ENCODE peak calls at places on chromosome 7, in nine cellular contexts. I is WTC11; M is amygdala; L is MM.1S; H is AG04450; P is activated CD4-positive, alpha-beta T cell treated with anti-CD3 and anti-CD28 coated beads for 24 hours; S is ELF-1; U is C1 segment of cervical spinal cord; A is left colon. V is an unnamed sample.

GRCh38 chr7:146736446-146737190 is 620.0 kb downstream of the CNTNAP2 start:
- DNase-seq in I (no peak), M (no peak), L (peak), H (no peak), P (no peak), S (no peak), U (no peak), A (no peak), V (no peak)

GRCh38 chr7:102450242-102450641 is 14.4 kb downstream of the ALKBH4 start:
- DNase-seq in I (no peak), M (no peak), L (peak), H (no peak), P (no peak), S (no peak), U (no peak), A (no peak), V (no peak)

GRCh38 chr7:22779697-22780096 is 43.0 kb downstream of the TOMM7 start:
- DNase-seq in I (no peak), M (no peak), L (no peak), H (no peak), P (no peak), S (no peak), U (no peak), A (no peak), V (no peak)

GRCh38 chr7:122520961-122521555 is 177.9 kb downstream of the RNF133 start:
- DNase-seq in I (no peak), M (no peak), L (no peak), H (no peak), P (no peak), S (peak), U (no peak), A (no peak), V (no peak)

GRCh38 chr7:27709137-27710075 is 30.6 kb upstream of the TAX1BP1 start:
- DNase-seq in I (no peak), M (no peak), L (no peak), H (peak), P (no peak), S (no peak), U (no peak), A (no peak), V (no peak)

GRCh38 chr7:7103343-7104313 is 78.7 kb upstream of the C1GALT1 start:
- DNase-seq in I (no peak), M (no peak), L (peak), H (peak), P (no peak), S (peak), U (no peak), A (peak), V (no peak)

GRCh38 chr7:75889826-75890225 is 11.0 kb downstream of the RHBDD2 start:
- DNase-seq in I (no peak), M (no peak), L (no peak), H (no peak), P (no peak), S (no peak), U (no peak), A (no peak), V (no peak)

GRCh38 chr7:19060870-19061269 is 56.6 kb downstream of the TWIST1 start:
- DNase-seq in I (no peak), M (no peak), L (no peak), H (no peak), P (no peak), S (no peak), U (no peak), A (no peak), V (no peak)

GRCh38 chr7:7486362-7486761 is 49.3 kb downstream of the COL28A1 start:
- DNase-seq in I (no peak), M (no peak), L (no peak), H (no peak), P (no peak), S (no peak), U (no peak), A (no peak), V (no peak)

GRCh38 chr7:153065021-153065420 is 305.5 kb downstream of the ACTR3B start:
- DNase-seq in I (no peak), M (no peak), L (no peak), H (no peak), P (no peak), S (no peak), U (no peak), A (no peak), V (no peak)

GRCh38 chr7:130641497-130641896 is 27.1 kb downstream of the COPG2 start:
- DNase-seq in I (no peak), M (no peak), L (no peak), H (no peak), P (no peak), S (no peak), U (no peak), A (no peak), V (no peak)

GRCh38 chr7:31735991-31736982 is 49.3 kb downstream of the PPP1R17 start:
- DNase-seq in I (peak), M (peak), L (peak), H (peak), P (no peak), S (peak), U (peak), A (peak), V (no peak)

GRCh38 chr7:88789480-88790064 is 6.0 kb downstream of the TEX47 start:
- DNase-seq in I (no peak), M (no peak), L (peak), H (no peak), P (no peak), S (no peak), U (no peak), A (no peak), V (peak)

GRCh38 chr7:51451751-51452465 is 135.3 kb upstream of the COBL start:
- DNase-seq in I (peak), M (no peak), L (no peak), H (no peak), P (no peak), S (peak), U (no peak), A (no peak), V (no peak)